ENCODE peak calls at places on chromosomes 6 and 20, in seven cellular contexts. U, E, A, G, J, M and S are unnamed samples.

GRCh38 chr20:46243707-46244628 is 64.3 kb downstream of the CDH22 start:
- DNase-seq in U (no peak), E (no peak), A (no peak), G (no peak), J (no peak), M (no peak), S (no peak)

GRCh38 chr6:143449731-143450452 is 603 bp downstream of the ADAT2 start:
- DNase-seq in U (no peak), E (no peak), A (peak), G (peak), J (peak), M (no peak), S (no peak)

GRCh38 chr6:74585779-74586178 is 620.1 kb downstream of the COL12A1 start:
- DNase-seq in U (no peak), E (no peak), A (no peak), G (no peak), J (no peak), M (no peak), S (no peak)

GRCh38 chr6:5379647-5380242 is 118.4 kb downstream of the FARS2 start:
- DNase-seq in U (no peak), E (no peak), A (no peak), G (peak), J (no peak), M (no peak), S (peak)

GRCh38 chr6:29295623-29296022 is 5.9 kb upstream of the OR14J1 start:
- DNase-seq in U (no peak), E (no peak), A (no peak), G (no peak), J (no peak), M (no peak), S (no peak)

GRCh38 chr6:151052021-151052646 is 186.6 kb downstream of the MTHFD1L start:
- DNase-seq in U (no peak), E (no peak), A (no peak), G (peak), J (no peak), M (no peak), S (no peak)

GRCh38 chr6:33413601-33414120 is 2.8 kb downstream of the PHF1 start:
- DNase-seq in U (no peak), E (no peak), A (no peak), G (no peak), J (no peak), M (no peak), S (no peak)

GRCh38 chr20:440148-440547 is 22.2 kb downstream of the TBC1D20 start:
- DNase-seq in U (no peak), E (no peak), A (no peak), G (no peak), J (no peak), M (no peak), S (no peak)

GRCh38 chr20:14832630-14833029 is 495.2 kb upstream of the FLRT3 start:
- DNase-seq in U (no peak), E (no peak), A (no peak), G (no peak), J (no peak), M (no peak), S (no peak)

GRCh38 chr6:128857806-128858205 is 25.1 kb upstream of the LAMA2 start:
- DNase-seq in U (no peak), E (no peak), A (no peak), G (no peak), J (no peak), M (no peak), S (no peak)

GRCh38 chr6:158184598-158184997 is 16.4 kb downstream of the GTF2H5 start:
- DNase-seq in U (no peak), E (no peak), A (peak), G (no peak), J (no peak), M (no peak), S (no peak)

GRCh38 chr20:53671370-53671769 is 77.7 kb upstream of the ZNF217 start:
- DNase-seq in U (no peak), E (no peak), A (no peak), G (no peak), J (no peak), M (no peak), S (no peak)

GRCh38 chr20:6828794-6829423 is 61.4 kb downstream of the BMP2 start:
- DNase-seq in U (peak), E (peak), A (peak), G (peak), J (no peak), M (peak), S (peak)

GRCh38 chr6:142945071-142945445 is at the start of gene HIVEP2:
- DNase-seq in U (peak), E (peak), A (peak), G (peak), J (peak), M (peak), S (no peak)

GRCh38 chr6:3308106-3308505 is 49.4 kb downstream of the PSMG4 start:
- DNase-seq in U (no peak), E (peak), A (no peak), G (no peak), J (no peak), M (no peak), S (no peak)

GRCh38 chr6:158718431-158719126 is 68.7 kb downstream of the SYTL3 start:
- DNase-seq in U (peak), E (no peak), A (no peak), G (no peak), J (no peak), M (no peak), S (peak)

GRCh38 chr20:62707981-62708521 is 585 bp upstream of the NTSR1 start:
- DNase-seq in U (no peak), E (no peak), A (no peak), G (no peak), J (no peak), M (no peak), S (no peak)

GRCh38 chr6:96911171-96911570 is 13.4 kb upstream of the KLHL32 start:
- DNase-seq in U (no peak), E (no peak), A (no peak), G (no peak), J (no peak), M (no peak), S (no peak)

GRCh38 chr20:46402236-46402886 is 4.1 kb downstream of the ELMO2 start:
- DNase-seq in U (no peak), E (no peak), A (peak), G (no peak), J (no peak), M (peak), S (no peak)

GRCh38 chr6:35166160-35166919 is 25.2 kb upstream of the TCP11 start:
- DNase-seq in U (no peak), E (no peak), A (no peak), G (peak), J (no peak), M (no peak), S (no peak)

GRCh38 chr6:133132092-133132491 is 109.1 kb upstream of the EYA4 start:
- DNase-seq in U (no peak), E (no peak), A (peak), G (no peak), J (no peak), M (no peak), S (no peak)

GRCh38 chr6:113329942-113330897 is 526.9 kb upstream of the MARCKS start:
- DNase-seq in U (no peak), E (no peak), A (no peak), G (no peak), J (no peak), M (no peak), S (no peak)

GRCh38 chr6:163738725-163739124 is 324.2 kb downstream of the QKI start:
- DNase-seq in U (no peak), E (no peak), A (no peak), G (no peak), J (no peak), M (no peak), S (no peak)

GRCh38 chr6:108961985-108962384 is 113.8 kb downstream of the ARMC2 start:
- DNase-seq in U (no peak), E (no peak), A (peak), G (no peak), J (no peak), M (no peak), S (no peak)

GRCh38 chr6:41625442-41625841 is 12.8 kb upstream of the MDFI start:
- DNase-seq in U (no peak), E (no peak), A (no peak), G (peak), J (no peak), M (no peak), S (no peak)

GRCh38 chr6:138622967-138623366 is 123.7 kb upstream of the NHSL1 start:
- DNase-seq in U (no peak), E (no peak), A (peak), G (no peak), J (no peak), M (no peak), S (no peak)

GRCh38 chr6:28981391-28981832 is 23.7 kb downstream of the ZNF311 start:
- DNase-seq in U (peak), E (peak), A (peak), G (peak), J (peak), M (peak), S (no peak)

GRCh38 chr20:50557549-50558134 is 47.5 kb downstream of the PTPN1 start:
- DNase-seq in U (no peak), E (no peak), A (no peak), G (no peak), J (no peak), M (no peak), S (no peak)
- H3K27ac ChIP-seq in U (no peak), E (no peak), A (peak), G (no peak), J (no peak), M (no peak), S (no peak)

GRCh38 chr6:125507987-125508655 is 206.4 kb upstream of the HDDC2 start:
- DNase-seq in U (no peak), E (no peak), A (no peak), G (no peak), J (no peak), M (no peak), S (no peak)

GRCh38 chr6:125508793-125509192 is 207.0 kb upstream of the HDDC2 start:
- DNase-seq in U (no peak), E (no peak), A (no peak), G (no peak), J (no peak), M (no peak), S (no peak)

DNA sequence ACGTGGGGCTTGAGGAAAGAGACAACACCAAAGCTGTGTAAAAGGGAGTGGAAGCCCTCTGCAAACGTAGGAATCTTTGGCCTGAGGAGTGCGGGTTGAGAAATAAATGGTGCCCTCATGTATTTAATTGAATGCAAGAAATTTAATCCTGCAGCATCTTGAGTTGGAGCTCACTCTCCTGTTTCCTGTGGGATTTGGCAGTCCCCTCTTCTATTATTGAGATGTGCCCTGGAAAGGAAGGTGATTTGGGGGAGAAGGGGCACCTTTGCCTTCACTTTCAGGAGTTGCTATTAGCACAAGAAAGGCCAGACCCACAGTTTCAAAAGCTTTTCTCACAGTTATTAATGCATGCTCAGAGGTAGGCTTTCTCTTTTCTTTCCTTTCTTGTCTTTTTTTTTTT is 201.4 kb upstream of the HDDC2 start:
- DNase-seq in U (no peak), E (no peak), A (no peak), G (no peak), J (no peak), M (no peak), S (no peak)
- H3K27ac ChIP-seq in U (no peak), E (no peak), A (no peak), G (no peak), J (no peak), M (no peak), S (no peak)

DNA sequence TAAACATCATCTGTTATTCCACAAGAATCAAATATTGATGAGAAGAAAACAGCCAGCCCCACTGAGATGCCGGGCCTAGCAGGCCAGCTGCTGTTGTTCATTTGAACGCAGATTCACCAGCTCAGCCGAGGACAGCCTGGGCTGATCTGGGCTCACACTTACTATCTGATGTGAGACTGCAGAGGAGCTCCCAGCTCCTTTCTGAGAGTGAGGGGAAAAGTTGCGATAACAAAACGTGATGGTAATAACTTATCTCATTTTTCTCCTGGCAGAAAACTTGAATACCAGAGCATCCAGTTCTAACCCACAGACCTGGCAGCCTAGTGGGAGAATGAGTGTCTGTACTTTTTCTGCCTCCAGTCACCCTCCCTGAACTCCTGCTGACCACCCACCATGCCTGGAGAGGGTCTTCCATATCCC is 14.5 kb upstream of the BNIP5 start:
- DNase-seq in U (no peak), E (peak), A (peak), G (no peak), J (no peak), M (no peak), S (no peak)
- H3K27ac ChIP-seq in U (peak), E (peak), A (peak), G (no peak), J (no peak), M (no peak), S (no peak)

GRCh38 chr20:38132156-38132909 is 32.7 kb downstream of the TGM2 start:
- DNase-seq in U (no peak), E (no peak), A (no peak), G (no peak), J (no peak), M (no peak), S (no peak)
- H3K27ac ChIP-seq in U (no peak), E (no peak), A (no peak), G (no peak), J (no peak), M (no peak), S (no peak)

DNA sequence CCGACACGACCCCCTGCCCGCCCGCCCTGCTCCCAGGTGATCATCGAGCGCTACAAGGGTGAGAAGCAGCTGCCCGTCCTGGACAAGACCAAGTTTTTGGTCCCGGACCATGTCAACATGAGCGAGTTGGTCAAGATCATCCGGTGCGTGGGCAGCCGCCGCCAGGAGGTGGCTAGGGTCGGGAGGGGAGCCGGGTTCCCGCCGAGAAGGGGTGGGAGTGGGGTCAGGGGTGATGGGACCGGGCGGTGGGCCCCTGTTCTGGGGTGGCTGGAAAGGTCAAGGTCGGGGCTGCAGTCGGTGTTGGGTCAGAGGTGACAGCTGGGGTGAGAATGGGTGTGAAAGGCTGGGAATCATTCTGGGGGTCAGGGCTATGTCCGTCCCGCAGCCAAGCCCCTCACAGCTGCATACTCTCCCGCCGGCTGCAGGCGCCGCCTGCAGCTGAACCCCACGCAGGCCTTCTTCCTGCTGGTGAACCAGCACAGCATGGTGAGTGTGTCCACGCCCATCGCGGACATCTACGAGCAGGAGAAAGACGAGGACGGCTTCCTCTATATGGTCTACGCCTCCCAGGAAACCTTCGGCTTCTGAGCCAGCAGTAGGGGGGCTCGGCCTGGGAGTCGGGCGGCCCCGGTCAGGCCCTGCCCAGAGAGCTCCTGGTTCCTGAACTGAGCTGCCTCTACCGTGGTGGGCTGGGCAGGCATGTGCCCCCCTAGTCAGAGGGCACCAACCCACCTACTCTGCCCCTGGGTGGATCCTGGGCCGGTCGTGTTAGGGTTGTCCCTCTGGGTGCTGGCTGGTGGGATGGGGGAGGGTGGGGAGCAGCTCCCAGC is 1.0 kb downstream of the MAP1LC3A start:
- DNase-seq in U (no peak), E (peak), A (no peak), G (no peak), J (no peak), M (peak), S (no peak)
- H3K27ac ChIP-seq in U (peak), E (peak), A (no peak), G (no peak), J (no peak), M (peak), S (no peak)